ENCODE peak calls at places on chromosome 14, in seven cellular contexts. O is IMR-90; B is CD4-positive, alpha-beta memory T cell; V is right lobe of liver; Q is mammary epithelial cell; E is lung; Y is neural progenitor cell. R is an unnamed sample.

GRCh38 chr14:85296466-85297210 is 233.3 kb upstream of the FLRT2 start:
- DNase-seq in O (peak; percentile 70), B (no peak), V (no peak), Q (peak; percentile 44), E (no peak), Y (no peak), R (no peak)

GRCh38 chr14:67239582-67239981 is 1.7 kb upstream of the PALS1 start:
- DNase-seq in O (no peak), B (no peak), V (no peak), Q (no peak), E (no peak), Y (no peak), R (no peak)

GRCh38 chr14:104199266-104199665 is 60.9 kb downstream of the KIF26A start:
- DNase-seq in O (no peak), B (no peak), V (no peak), Q (no peak), E (no peak), Y (no peak), R (no peak)

GRCh38 chr14:70563417-70563816 is 28.6 kb upstream of the ADAM20 start:
- DNase-seq in O (no peak), B (no peak), V (no peak), Q (no peak), E (no peak), Y (no peak), R (no peak)

GRCh38 chr14:69376439-69376838 is 21.7 kb downstream of the ERH start:
- DNase-seq in O (peak; percentile 77), B (no peak), V (no peak), Q (peak; percentile 96), E (no peak), Y (no peak), R (no peak)

GRCh38 chr14:100159865-100160533 is 554 bp upstream of the DEGS2 start:
- DNase-seq in O (no peak), B (no peak), V (no peak), Q (no peak), E (no peak), Y (peak; percentile 46), R (no peak)

GRCh38 chr14:54688229-54688628 is 121.3 kb downstream of the SAMD4A start:
- DNase-seq in O (no peak), B (no peak), V (no peak), Q (no peak), E (no peak), Y (no peak), R (no peak)

GRCh38 chr14:106848330-106849121 is 1322.1 kb downstream of the TMEM121 start:
- DNase-seq in O (no peak), B (no peak), V (no peak), Q (peak; percentile 85), E (no peak), Y (no peak), R (peak; percentile 57)

GRCh38 chr14:68359862-68360552 is 432.9 kb downstream of the ZFP36L1 start:
- DNase-seq in O (no peak), B (no peak), V (no peak), Q (no peak), E (peak; percentile 78), Y (no peak), R (peak; percentile 80)

GRCh38 chr14:59190372-59190771 is 1.9 kb downstream of the DAAM1 start:
- DNase-seq in O (no peak), B (no peak), V (no peak), Q (no peak), E (no peak), Y (peak; percentile 70), R (peak; percentile 28)

GRCh38 chr14:72722201-72722785 is 171.6 kb downstream of the DPF3 start:
- DNase-seq in O (no peak), B (no peak), V (no peak), Q (no peak), E (no peak), Y (no peak), R (no peak)

GRCh38 chr14:72721042-72721540 is 172.8 kb downstream of the DPF3 start:
- DNase-seq in O (no peak), B (no peak), V (no peak), Q (no peak), E (no peak), Y (no peak), R (no peak)

GRCh38 chr14:72726444-72726843 is 167.5 kb downstream of the DPF3 start:
- DNase-seq in O (peak; percentile 71), B (no peak), V (no peak), Q (no peak), E (no peak), Y (no peak), R (no peak)

GRCh38 chr14:72723741-72724530 is 170.0 kb downstream of the DPF3 start:
- DNase-seq in O (peak; percentile 44), B (no peak), V (no peak), Q (no peak), E (no peak), Y (no peak), R (no peak)
- H3K27ac ChIP-seq in O (peak overlapping the region; percentile 77), B (no peak overlapping the region), V (peak overlapping the region; percentile 20), Q (no peak overlapping the region), E (peak overlapping the region; percentile 17), Y (no peak overlapping the region), R (no peak overlapping the region)

GRCh38 chr14:65070710-65071033 is 31.6 kb downstream of the MAX start:
- DNase-seq in O (peak; percentile 7), B (no peak), V (no peak), Q (no peak), E (no peak), Y (no peak), R (peak; percentile 81)

GRCh38 chr14:65072937-65073336 is 29.4 kb downstream of the MAX start:
- DNase-seq in O (no peak), B (no peak), V (no peak), Q (no peak), E (no peak), Y (no peak), R (no peak)

GRCh38 chr14:65072256-65072655 is 30.1 kb downstream of the MAX start:
- DNase-seq in O (no peak), B (no peak), V (no peak), Q (no peak), E (no peak), Y (no peak), R (no peak)

GRCh38 chr14:65071544-65071943 is 30.8 kb downstream of the MAX start:
- DNase-seq in O (no peak), B (no peak), V (no peak), Q (no peak), E (no peak), Y (no peak), R (no peak)

DNA sequence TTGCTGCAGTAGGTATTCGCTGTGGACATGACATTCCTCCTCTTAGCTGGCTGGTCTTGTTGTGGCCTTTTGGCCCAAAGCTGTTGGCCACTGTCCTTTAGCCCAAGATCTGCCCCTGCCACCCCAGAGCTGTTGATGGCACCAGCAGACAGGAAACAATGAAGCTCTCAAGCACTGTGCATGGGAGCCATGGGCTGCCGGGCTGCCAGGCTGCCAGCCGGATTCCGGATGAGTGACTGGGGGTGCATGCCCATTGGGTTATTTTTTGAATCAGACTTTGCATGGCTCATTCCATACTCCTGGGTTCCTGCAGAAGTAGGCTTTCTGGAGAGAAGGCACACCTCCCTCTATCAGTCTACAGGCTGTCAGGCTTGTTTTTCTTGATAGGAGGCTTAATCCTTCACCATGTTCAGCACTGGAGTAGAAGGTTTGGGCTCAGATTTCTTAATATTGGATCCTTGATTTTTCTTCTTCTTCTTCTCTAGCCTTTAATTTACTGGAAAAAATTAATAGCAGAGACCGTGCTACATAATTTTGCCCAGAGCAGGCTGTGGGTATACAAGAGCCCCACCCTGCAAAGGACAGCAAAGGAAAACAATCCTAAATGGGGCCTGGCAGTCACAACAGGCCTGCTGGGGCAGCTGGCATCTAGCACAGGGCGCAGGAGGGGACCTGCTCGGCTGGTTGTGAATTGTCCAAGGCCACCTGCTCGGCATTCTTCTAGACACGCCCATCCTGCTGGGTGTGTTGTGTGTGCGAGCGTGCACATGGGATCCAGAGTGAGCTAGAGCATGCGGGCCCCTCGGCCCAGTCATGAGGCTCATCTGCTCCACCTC is 32.2 kb downstream of the MAX start:
- DNase-seq in O (no peak), B (no peak), V (no peak), Q (no peak), E (peak; percentile 33), Y (no peak), R (peak; percentile 92)
- H3K27ac ChIP-seq in O (no peak overlapping the region), B (no peak overlapping the region), V (no peak overlapping the region), Q (no peak overlapping the region), E (no peak overlapping the region), Y (no peak overlapping the region), R (peak overlapping the region; percentile 62)

DNA sequence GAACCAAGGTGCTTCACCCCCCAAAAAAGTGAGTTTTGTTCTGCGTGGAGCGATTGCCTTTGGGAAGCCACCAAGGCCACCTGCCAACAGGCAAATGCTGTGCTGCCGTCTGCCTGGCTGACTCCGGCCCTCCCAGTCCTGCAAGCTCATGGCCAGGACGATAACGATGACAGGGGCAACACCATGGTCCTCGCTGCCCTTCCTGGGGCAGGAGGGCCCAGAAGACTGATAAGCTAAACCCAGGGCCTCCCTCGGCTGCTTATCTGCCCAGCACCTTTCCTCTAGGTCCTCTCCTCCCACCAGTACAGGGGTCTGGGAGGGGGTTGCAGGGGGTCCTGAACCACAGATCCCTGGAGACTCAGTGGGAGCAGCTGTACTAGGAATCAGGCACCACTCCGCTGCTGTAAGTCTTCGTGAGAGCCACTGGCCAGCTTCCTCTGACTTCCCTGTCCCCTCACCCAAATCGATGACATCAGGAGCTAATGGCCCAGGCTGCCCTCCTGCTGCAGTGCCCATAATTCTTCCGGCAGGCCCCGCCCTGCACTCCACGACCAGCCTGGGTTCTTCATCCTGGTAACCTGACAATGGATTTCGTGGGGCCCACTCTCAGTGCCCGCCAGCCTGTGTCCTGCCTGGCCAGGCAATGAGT is 5.2 kb downstream of the ANKRD9 start:
- DNase-seq in O (no peak), B (no peak), V (no peak), Q (no peak), E (no peak), Y (no peak), R (no peak)
- H3K27ac ChIP-seq in O (no peak overlapping the region), B (no peak overlapping the region), V (no peak overlapping the region), Q (no peak overlapping the region), E (peak overlapping the region; percentile 92), Y (no peak overlapping the region), R (no peak overlapping the region)

GRCh38 chr14:50070230-50070629 is 46.1 kb downstream of the VCPKMT start:
- DNase-seq in O (no peak), B (no peak), V (no peak), Q (no peak), E (no peak), Y (no peak), R (no peak)

GRCh38 chr14:50069325-50069724 is 47.0 kb downstream of the VCPKMT start:
- DNase-seq in O (no peak), B (no peak), V (no peak), Q (no peak), E (no peak), Y (no peak), R (no peak)

GRCh38 chr14:50070840-50071548 is 45.4 kb downstream of the VCPKMT start:
- DNase-seq in O (no peak), B (no peak), V (no peak), Q (no peak), E (no peak), Y (no peak), R (no peak)

GRCh38 chr14:50067723-50068495 is 48.5 kb downstream of the VCPKMT start:
- DNase-seq in O (peak; percentile 81), B (no peak), V (no peak), Q (peak; percentile 84), E (no peak), Y (no peak), R (peak; percentile 63)

DNA sequence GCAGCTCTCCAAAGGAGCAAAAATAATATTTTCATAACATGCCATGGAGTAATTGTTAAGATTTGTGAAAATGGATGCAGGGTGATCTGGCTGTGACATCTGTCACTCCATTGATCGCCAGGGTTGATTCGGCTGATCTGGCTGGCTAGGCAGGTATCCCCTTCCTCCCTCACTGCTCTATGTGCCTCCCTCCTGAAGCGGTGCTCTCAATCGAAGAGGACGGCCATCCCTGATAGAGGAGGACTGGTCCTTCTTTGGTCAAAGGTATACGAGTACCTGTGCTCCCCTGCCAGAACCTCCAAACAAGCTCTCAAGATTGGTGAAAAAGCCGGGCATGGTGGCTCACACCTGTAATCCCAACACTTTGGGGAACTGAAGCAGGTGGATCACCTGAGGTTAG is 47.9 kb downstream of the VCPKMT start:
- DNase-seq in O (no peak), B (no peak), V (no peak), Q (no peak), E (no peak), Y (no peak), R (peak; percentile 22)
- H3K27ac ChIP-seq in O (no peak overlapping the region), B (no peak overlapping the region), V (no peak overlapping the region), Q (no peak overlapping the region), E (no peak overlapping the region), Y (no peak overlapping the region), R (peak overlapping the region; percentile 20)